ENCODE peak calls at places on chromosomes 1 and 21, in six cellular contexts. J is HepG2, X is HCT116, H is K562, Y is H1, N is GM12878. W is an unnamed sample.
A peak's percentile ranks its signal among the peaks of the same experiment; 100 is the strongest.

GRCh38 chr1:211258756-211259595 is at the start of gene RCOR3:
- DNase-seq in J (peak; percentile 82), X (peak; percentile 72), H (peak; percentile 93), Y (peak; percentile 95), N (peak; percentile 51), W (peak; percentile 94)

GRCh38 chr1:202697038-202697437 is 13.2 kb downstream of the SYT2 start:
- DNase-seq in J (peak; percentile 56), X (no peak), H (no peak), Y (no peak), N (no peak), W (no peak)

GRCh38 chr1:216071227-216071626 is 352.0 kb downstream of the USH2A start:
- DNase-seq in J (no peak), X (no peak), H (no peak), Y (no peak), N (no peak), W (no peak)

GRCh38 chr1:48741380-48741779 is 35.3 kb downstream of the BEND5 start:
- DNase-seq in J (no peak), X (no peak), H (no peak), Y (no peak), N (no peak), W (no peak)

GRCh38 chr1:160068231-160068630 is 1.7 kb downstream of the KCNJ10 start:
- DNase-seq in J (no peak), X (no peak), H (no peak), Y (no peak), N (no peak), W (no peak)

GRCh38 chr1:156444407-156445001 is 56.1 kb downstream of the MEF2D start:
- DNase-seq in J (peak; percentile 52), X (peak; percentile 48), H (no peak), Y (no peak), N (no peak), W (peak; percentile 71)

GRCh38 chr1:40239626-40240025 is 8.1 kb upstream of the TMCO2 start:
- DNase-seq in J (no peak), X (no peak), H (no peak), Y (no peak), N (no peak), W (no peak)

GRCh38 chr1:186113454-186113853 is 261.6 kb downstream of the TPR start:
- DNase-seq in J (no peak), X (no peak), H (no peak), Y (no peak), N (no peak), W (no peak)

GRCh38 chr1:14552246-14552970 is 46.1 kb upstream of the KAZN start:
- DNase-seq in J (no peak), X (no peak), H (no peak), Y (no peak), N (no peak), W (no peak)

GRCh38 chr1:16006552-16007485 is 2.8 kb downstream of the SRARP start:
- DNase-seq in J (peak; percentile 18), X (peak; percentile 23), H (peak; percentile 66), Y (no peak), N (peak; percentile 24), W (no peak)

GRCh38 chr21:21097425-21097824 is 99.2 kb downstream of the NCAM2 start:
- DNase-seq in J (no peak), X (no peak), H (no peak), Y (no peak), N (no peak), W (no peak)

DNA sequence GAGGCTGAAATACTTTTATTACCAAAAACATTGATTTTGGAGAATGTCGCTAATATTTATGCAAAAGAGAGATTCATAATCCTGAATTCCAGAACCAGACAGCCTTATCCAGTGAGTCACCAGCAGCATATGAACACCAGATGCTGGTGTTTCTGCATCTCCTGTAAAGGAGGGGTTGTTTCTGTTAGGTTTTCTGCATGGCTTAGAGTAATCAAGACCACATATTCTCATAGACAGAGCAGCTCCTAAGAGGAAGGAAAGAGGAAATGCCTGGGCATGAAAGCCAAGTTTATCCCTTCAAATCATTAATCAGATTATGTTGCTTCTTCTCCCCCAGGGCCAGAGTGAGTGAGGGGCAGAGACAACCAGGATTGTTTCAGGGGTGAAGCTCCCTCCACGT is 86.2 kb downstream of the NGF start:
- DNase-seq in J (no peak), X (no peak), H (no peak), Y (no peak), N (no peak), W (no peak)
- TF ChIP-seq ZNF274 in J (no peak), X (no peak), H (no peak), Y (no peak), N (no peak), W (no peak)

GRCh38 chr1:154502742-154503111 is 515 bp upstream of the SHE start:
- DNase-seq in J (no peak), X (no peak), H (no peak), Y (peak; percentile 75), N (no peak), W (no peak)
- H3K9ac ChIP-seq in J (no peak overlapping the region), X (no peak overlapping the region), H (no peak overlapping the region), Y (no peak overlapping the region), N (no peak overlapping the region), W (peak overlapping the region; percentile 39)

DNA sequence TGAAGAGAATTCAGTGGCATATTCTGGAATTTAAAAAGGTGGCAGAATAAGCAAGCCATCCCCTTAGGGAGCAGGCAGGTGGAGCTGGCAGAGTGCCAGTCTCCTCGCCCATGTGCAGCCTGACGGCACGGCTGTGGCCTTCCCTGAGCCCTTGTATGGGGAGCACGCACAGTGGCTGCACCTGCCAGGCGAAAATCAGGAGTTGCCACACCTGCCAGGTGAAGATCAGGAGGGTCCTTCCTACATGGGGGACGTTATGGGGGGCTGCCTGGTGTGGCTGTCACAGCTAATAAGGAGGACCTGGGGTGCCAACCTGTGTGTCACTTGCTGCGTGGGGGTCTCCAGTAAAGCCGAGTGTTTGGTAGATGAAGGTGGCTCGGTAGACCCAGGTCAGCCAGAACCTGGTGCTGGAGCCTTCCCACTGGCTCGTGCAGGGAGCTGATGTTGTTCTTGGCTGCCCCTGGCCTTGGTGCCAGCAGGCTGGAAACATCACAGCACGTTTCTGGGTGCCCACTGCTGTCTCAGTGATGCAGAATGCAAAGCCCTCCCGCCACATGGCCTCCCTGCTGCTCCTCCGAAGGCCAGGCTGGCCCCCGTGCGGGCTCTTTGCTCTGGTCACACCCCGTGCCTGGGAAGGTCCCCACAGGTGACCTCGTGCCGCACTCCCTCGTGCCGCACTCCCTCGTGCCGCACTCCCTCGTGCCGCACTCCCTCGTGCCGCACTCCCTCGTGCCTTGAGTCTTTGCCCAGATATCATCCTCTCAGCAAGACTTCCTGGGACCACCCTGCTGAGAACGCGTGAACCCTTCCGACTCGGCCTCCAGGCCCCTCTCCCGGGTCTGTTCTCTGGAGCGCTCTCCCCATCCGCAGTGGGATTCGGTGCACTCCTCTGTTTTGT is 55.4 kb downstream of the SLC37A1 start:
- DNase-seq in J (no peak), X (no peak), H (no peak), Y (no peak), N (no peak), W (no peak)
- TF ChIP-seq YY1 in J (no peak), X (no peak), H (no peak), Y (no peak), N (no peak), W (no peak)

GRCh38 chr1:36359911-36360310 is 25.8 kb downstream of the STK40 start:
- DNase-seq in J (no peak), X (no peak), H (no peak), Y (no peak), N (no peak), W (no peak)
- TF ChIP-seq ZNF274 in J (no peak), X (no peak), H (no peak), Y (no peak), N (no peak), W (no peak)

DNA sequence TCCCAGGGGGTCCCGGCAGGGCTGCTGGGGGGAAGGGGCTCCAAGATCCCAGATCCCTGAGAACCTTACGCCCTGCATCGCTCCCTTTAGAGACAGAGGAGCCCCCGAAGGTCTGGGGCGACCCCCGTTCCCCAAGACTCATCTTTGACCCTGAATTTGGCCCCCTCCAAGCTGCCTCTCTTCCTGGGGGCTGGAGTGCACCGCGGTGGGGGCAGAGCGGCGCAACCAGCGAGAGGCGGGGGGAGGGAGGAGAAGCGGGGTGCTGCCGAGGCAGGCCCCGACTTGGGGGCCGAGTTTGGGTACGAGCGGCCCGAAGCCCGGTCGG is 5.4 kb upstream of the PLEKHG5 start:
- DNase-seq in J (no peak), X (no peak), H (no peak), Y (no peak), N (no peak), W (no peak)
- H3K9ac ChIP-seq in J (no peak overlapping the region), X (peak overlapping the region; percentile 61), H (no peak overlapping the region), Y (no peak overlapping the region), N (no peak overlapping the region), W (peak overlapping the region; percentile 81)

GRCh38 chr1:106613861-106614260 is 442.6 kb upstream of the PRMT6 start:
- DNase-seq in J (no peak), X (no peak), H (no peak), Y (no peak), N (no peak), W (no peak)
- TF ChIP-seq YY1 in J (no peak), X (no peak), H (no peak), Y (no peak), N (no peak), W (no peak)

W was measured in NT2/D1.